ENCODE peak calls at places on chromosomes 16 and 17, in ten cellular contexts. A is dorsolateral prefrontal cortex, Z is glutamatergic neuron, W is neural crest cell, J is bronchial epithelial cell, S is fibroblast of villous mesenchyme, E is choroid plexus epithelial cell, U is mammary epithelial cell, X is epithelial cell of proximal tubule, Y is prostate gland. O is an unnamed sample.

GRCh38 chr16:53219795-53220194 is 165.0 kb downstream of the CHD9 start:
- DNase-seq in A (no peak), Z (no peak), W (no peak), J (peak; percentile 83), S (peak; percentile 30), E (peak; percentile 49), U (no peak), X (no peak), Y (no peak), O (no peak)

GRCh38 chr16:73172621-73173312 is 124.8 kb upstream of the ZFHX3 start:
- DNase-seq in A (peak; percentile 77), Z (no peak), W (peak; percentile 29), J (peak; percentile 38), S (peak; percentile 89), E (peak; percentile 95), U (peak; percentile 42), X (no peak), Y (peak; percentile 87), O (no peak)

GRCh38 chr16:47018223-47018891 is 44.9 kb upstream of the DNAJA2 start:
- DNase-seq in A (no peak), Z (peak; percentile 52), W (peak; percentile 35), J (peak; percentile 52), S (peak; percentile 15), E (peak; percentile 51), U (peak; percentile 56), X (peak; percentile 22), Y (peak; percentile 55), O (peak; percentile 49)

GRCh38 chr16:3497771-3498170 is 2.5 kb upstream of the C16orf90 start:
- DNase-seq in A (no peak), Z (no peak), W (no peak), J (no peak), S (no peak), E (no peak), U (no peak), X (no peak), Y (no peak), O (no peak)

GRCh38 chr17:61794242-61794641 is 69.1 kb downstream of the BRIP1 start:
- DNase-seq in A (no peak), Z (no peak), W (no peak), J (no peak), S (no peak), E (no peak), U (no peak), X (no peak), Y (no peak), O (no peak)

GRCh38 chr17:76630151-76630550 is 13.4 kb downstream of the ST6GALNAC1 start:
- DNase-seq in A (no peak), Z (no peak), W (no peak), J (no peak), S (no peak), E (no peak), U (no peak), X (no peak), Y (no peak), O (no peak)

GRCh38 chr16:74320707-74321106 is 24.1 kb downstream of the PSMD7 start:
- DNase-seq in A (no peak), Z (no peak), W (no peak), J (no peak), S (no peak), E (no peak), U (no peak), X (no peak), Y (no peak), O (no peak)

GRCh38 chr17:69744512-69745098 is 330.1 kb downstream of the MAP2K6 start:
- DNase-seq in A (no peak), Z (no peak), W (no peak), J (no peak), S (no peak), E (no peak), U (no peak), X (no peak), Y (no peak), O (no peak)

GRCh38 chr16:70800306-70800705 is 652 bp downstream of the VAC14 start:
- DNase-seq in A (no peak), Z (no peak), W (no peak), J (no peak), S (no peak), E (no peak), U (no peak), X (no peak), Y (no peak), O (no peak)

GRCh38 chr17:19703106-19703775 is 13.1 kb downstream of the SLC47A2 start:
- DNase-seq in A (no peak), Z (no peak), W (no peak), J (no peak), S (no peak), E (no peak), U (no peak), X (no peak), Y (no peak), O (no peak)

GRCh38 chr17:14604920-14605599 is 304.2 kb downstream of the HS3ST3B1 start:
- DNase-seq in A (no peak), Z (no peak), W (no peak), J (no peak), S (no peak), E (no peak), U (no peak), X (no peak), Y (no peak), O (no peak)

GRCh38 chr17:9434502-9435113 is 141.0 kb downstream of the STX8 start:
- DNase-seq in A (no peak), Z (no peak), W (no peak), J (no peak), S (no peak), E (peak; percentile 34), U (peak; percentile 24), X (no peak), Y (no peak), O (no peak)

GRCh38 chr16:71645450-71645849 is 19.5 kb downstream of the MARVELD3 start:
- DNase-seq in A (no peak), Z (no peak), W (no peak), J (peak; percentile 46), S (peak; percentile 28), E (peak; percentile 87), U (peak; percentile 12), X (no peak), Y (no peak), O (no peak)

GRCh38 chr17:81039854-81040758 is 5.2 kb downstream of the BAIAP2 start:
- DNase-seq in A (no peak), Z (no peak), W (no peak), J (peak; percentile 52), S (peak; percentile 66), E (peak; percentile 68), U (peak; percentile 65), X (no peak), Y (no peak), O (no peak)

GRCh38 chr17:57377094-57377493 is 120.8 kb downstream of the MSI2 start:
- DNase-seq in A (no peak), Z (no peak), W (no peak), J (peak; percentile 41), S (no peak), E (no peak), U (no peak), X (no peak), Y (no peak), O (no peak)

GRCh38 chr16:48041861-48042435 is 113.8 kb downstream of the ABCC12 start:
- DNase-seq in A (no peak), Z (no peak), W (no peak), J (no peak), S (no peak), E (no peak), U (peak; percentile 11), X (no peak), Y (no peak), O (peak; percentile 22)

GRCh38 chr17:13403982-13404931 is 197.5 kb downstream of the HS3ST3A1 start:
- DNase-seq in A (no peak), Z (no peak), W (no peak), J (no peak), S (no peak), E (no peak), U (no peak), X (no peak), Y (no peak), O (peak; percentile 16)
- TF ChIP-seq CTCF in A (no peak), Z (no peak), W (no peak), J (no peak), S (no peak), E (no peak), U (no peak), X (no peak), Y (no peak), O (no peak)

GRCh38 chr16:85515830-85516397 is 97.2 kb upstream of the GSE1 start:
- DNase-seq in A (no peak), Z (no peak), W (no peak), J (no peak), S (no peak), E (no peak), U (no peak), X (no peak), Y (no peak), O (no peak)
- TF ChIP-seq CTCF in A (no peak), Z (no peak), W (no peak), J (no peak), S (no peak), E (no peak), U (no peak), X (no peak), Y (no peak), O (no peak)

DNA sequence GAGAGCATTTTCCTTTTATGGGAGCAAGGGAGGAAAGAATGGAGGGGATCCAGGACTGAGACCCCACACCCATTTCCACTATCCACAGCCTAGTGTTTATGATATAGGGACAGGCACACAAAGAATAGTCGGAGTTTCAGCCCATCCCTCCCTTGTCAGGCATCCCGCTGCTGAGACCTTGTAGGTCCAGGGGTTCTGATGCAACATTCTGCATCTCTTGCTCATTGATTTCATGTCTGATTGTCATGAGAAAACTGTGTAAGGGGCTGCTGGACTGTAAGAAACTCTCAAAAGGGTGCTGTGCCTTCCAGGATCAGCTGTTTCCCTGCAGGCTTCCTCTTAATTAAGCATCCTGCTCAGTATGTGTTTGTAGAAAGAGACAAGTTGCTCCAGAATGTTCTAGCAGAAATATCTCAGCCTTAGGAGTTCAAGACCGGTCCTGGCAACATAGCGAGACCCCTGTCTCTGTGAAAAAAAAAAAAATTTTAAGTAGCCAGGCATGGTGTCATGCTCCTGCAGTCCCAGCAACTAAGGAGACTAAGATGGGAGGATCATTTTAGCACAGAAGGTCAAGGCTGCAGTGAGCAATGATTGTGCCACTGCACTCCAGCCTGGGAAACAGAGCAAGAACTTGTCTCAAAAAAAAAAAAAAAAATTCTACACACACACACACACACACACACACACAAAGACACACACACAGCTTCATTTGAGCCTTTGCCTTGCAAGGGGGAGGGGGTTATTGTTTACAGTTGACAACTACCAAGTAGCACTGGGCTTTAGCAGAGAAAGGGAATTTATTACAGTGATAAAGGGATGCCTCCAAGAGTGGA is 5.1 kb upstream of the POLR3E start:
- DNase-seq in A (no peak), Z (no peak), W (no peak), J (no peak), S (peak; percentile 72), E (peak; percentile 70), U (no peak), X (no peak), Y (no peak), O (no peak)
- TF ChIP-seq CTCF in A (no peak), Z (no peak), W (no peak), J (no peak), S (no peak), E (no peak), U (no peak), X (no peak), Y (no peak), O (no peak)

DNA sequence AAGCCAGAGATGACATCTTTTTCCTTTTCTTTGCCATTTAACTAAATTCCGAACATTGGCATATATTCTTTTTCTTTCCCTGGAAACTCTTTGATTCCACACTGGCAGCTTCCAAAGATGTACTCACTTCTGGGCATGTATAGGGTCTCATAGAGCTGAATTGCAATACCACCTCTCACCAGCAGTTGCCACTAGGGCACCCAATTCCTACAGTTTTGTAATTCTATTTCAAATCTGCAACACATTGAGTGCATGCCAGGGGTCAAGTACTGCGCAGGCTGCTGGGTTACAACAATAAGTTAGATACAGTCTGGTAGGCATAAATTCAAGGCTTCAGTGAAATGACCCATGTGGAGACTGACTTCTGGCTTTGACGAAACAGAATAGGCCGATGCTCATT is 208.8 kb upstream of the NLRP1 start:
- DNase-seq in A (no peak), Z (no peak), W (no peak), J (no peak), S (no peak), E (no peak), U (no peak), X (no peak), Y (no peak), O (no peak)
- TF ChIP-seq CTCF in A (no peak), Z (peak; percentile 66), W (peak; percentile 48), J (no peak), S (no peak), E (peak; percentile 38), U (peak; percentile 39), X (peak; percentile 52), Y (no peak), O (peak; percentile 63)

O was measured in endothelial cell.